ENCODE peak calls at places on chromosomes 5 and 9, in four cellular contexts. M is uterus, I is thyroid gland, T is HCT116. H is an unnamed sample. For H3K4me1, the result is how much of the 10 kb centered on the place peaks cover.

GRCh38 chr9:136748201-136748600 is at the start of gene LCN6:
- DNase-seq in M (no peak), I (no peak), T (no peak), H (no peak)

GRCh38 chr9:117028103-117028858 is 341.2 kb downstream of the TRIM32 start:
- DNase-seq in M (no peak), I (no peak), T (no peak), H (no peak)

GRCh38 chr9:113589890-113590289 is 126.4 kb downstream of the RGS3 start:
- DNase-seq in M (no peak), I (no peak), T (no peak), H (no peak)

GRCh38 chr9:86062845-86063693 is 36.3 kb downstream of the GOLM1 start:
- DNase-seq in M (no peak), I (no peak), T (no peak), H (no peak)

GRCh38 chr9:134366223-134367031 is 40.2 kb downstream of the RXRA start:
- DNase-seq in M (peak), I (peak), T (no peak), H (peak)

GRCh38 chr9:124839612-124840299 is 13.5 kb upstream of the WDR38 start:
- DNase-seq in M (no peak), I (no peak), T (peak), H (no peak)

GRCh38 chr5:122144236-122144635 is 14.9 kb downstream of the ZNF474 start:
- DNase-seq in M (no peak), I (no peak), T (no peak), H (no peak)

GRCh38 chr9:15276328-15276969 is 30.6 kb downstream of the TTC39B start:
- DNase-seq in M (no peak), I (peak), T (no peak), H (no peak)

GRCh38 chr5:60504342-60504741 is 195.6 kb downstream of the DEPDC1B start:
- DNase-seq in M (no peak), I (no peak), T (no peak), H (no peak)

GRCh38 chr5:73826761-73827450 is 200.9 kb downstream of the ARHGEF28 start:
- DNase-seq in M (peak), I (peak), T (no peak), H (no peak)

GRCh38 chr9:26262431-26262830 is 584.2 kb upstream of the TUSC1 start:
- DNase-seq in M (no peak), I (no peak), T (no peak), H (no peak)
- H3K4me1 ChIP-seq in M (under half), I (under half), T (under half), H (under half)

GRCh38 chr9:25678147-25678666 is at the start of gene TUSC1:
- DNase-seq in M (peak), I (peak), T (no peak), H (peak)
- TF ChIP-seq POLR2A in M (peak), I (peak), T (no peak), H (no peak)

GRCh38 chr5:58123501-58123900 is 336.4 kb downstream of the PLK2 start:
- DNase-seq in M (no peak), I (no peak), T (no peak), H (no peak)
- H3K4me1 ChIP-seq in M (under half), I (under half), T (under half), H (under half)

DNA sequence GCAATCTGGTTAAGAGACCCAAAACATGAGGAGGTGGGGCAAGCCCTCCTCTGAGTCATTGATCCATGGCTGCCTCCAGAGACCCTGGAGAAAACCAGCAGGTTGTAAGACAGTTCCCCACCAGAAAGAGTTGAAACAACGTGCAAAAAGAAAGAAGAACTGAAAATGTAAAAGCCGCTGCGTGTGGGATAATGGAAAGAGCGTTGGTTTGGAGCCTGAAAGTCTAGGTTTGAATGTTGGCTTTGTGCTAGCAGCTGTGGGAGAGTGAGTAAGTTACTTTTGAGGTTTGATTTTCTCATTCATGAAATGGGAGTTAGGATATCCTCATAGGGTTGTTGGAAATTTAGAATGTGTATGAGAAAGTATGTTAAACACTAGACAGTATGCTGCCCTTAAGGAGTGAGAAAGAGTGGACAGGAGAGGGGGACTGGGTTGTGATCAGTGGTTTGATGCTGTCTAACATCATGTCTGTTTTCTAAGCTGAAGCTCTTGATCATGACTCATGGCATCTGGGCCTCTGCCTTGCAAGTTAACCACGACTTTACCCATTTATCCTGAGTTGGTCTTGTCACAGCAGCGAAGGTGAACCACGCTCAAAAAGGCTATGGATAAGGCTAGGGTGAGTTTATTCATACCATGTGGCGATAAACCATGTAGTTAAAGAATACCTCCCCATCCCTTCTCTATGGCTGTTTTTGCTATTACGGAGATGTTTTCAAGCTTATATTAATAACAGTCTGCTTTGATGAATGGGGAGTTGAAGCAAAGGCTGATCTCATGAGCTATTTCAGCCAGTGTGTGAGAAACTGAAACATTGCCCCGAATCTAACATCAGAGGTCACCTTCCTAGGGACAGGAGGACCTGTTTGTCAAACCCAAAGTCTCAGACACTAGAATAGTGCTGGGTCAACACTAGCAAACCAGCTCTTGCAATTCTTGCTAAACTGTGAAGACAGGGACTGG is 41.3 kb downstream of the ZNF366 start:
- DNase-seq in M (no peak), I (no peak), T (no peak), H (no peak)
- TF ChIP-seq POLR2A in M (no peak), I (no peak), T (no peak), H (no peak)

GRCh38 chr5:150163035-150163434 is 3.5 kb upstream of the CDX1 start:
- DNase-seq in M (no peak), I (no peak), T (no peak), H (no peak)
- H3K4me1 ChIP-seq in M (under half), I (under half), T (under half), H (under half)